ENCODE peak calls at places on chromosomes 16 and 17, in four cellular contexts. M is GM23338, B is ovary, R is stomach. Q is an unnamed sample. For H3K4me1, the result is how much of the 10 kb centered on the place peaks cover.

GRCh38 chr16:14529010-14529669 is 100.9 kb downstream of the PARN start:
- DNase-seq in M (peak), R (peak), B (peak), Q (peak)

GRCh38 chr16:67227567-67227921 is 614 bp downstream of the TMEM208 start:
- DNase-seq in R (no peak), B (no peak), M (no peak), Q (no peak)

GRCh38 chr17:75795820-75796607 is 11.4 kb downstream of the UNK start:
- DNase-seq in R (no peak), M (no peak), B (no peak), Q (no peak)

GRCh38 chr17:81990836-81991683 is 13.6 kb downstream of the ASPSCR1 start:
- DNase-seq in B (no peak), M (no peak), R (no peak), Q (peak)

GRCh38 chr17:42075789-42076188 is 22.5 kb downstream of the ZNF385C start:
- DNase-seq in B (no peak), M (no peak), R (no peak), Q (no peak)

GRCh38 chr17:29292071-29292991 is 1.6 kb downstream of the NUFIP2 start:
- DNase-seq in R (peak), B (peak), M (peak), Q (peak)

GRCh38 chr16:46974352-46974751 is 878 bp upstream of the DNAJA2 start:
- DNase-seq in B (no peak), M (peak), R (no peak), Q (no peak)

GRCh38 chr16:30382398-30383015 is at the start of gene SEPTIN1:
- DNase-seq in B (no peak), R (no peak), M (no peak), Q (no peak)

GRCh38 chr16:14669776-14670175 is 24.3 kb downstream of the PLA2G10 start:
- DNase-seq in B (peak), M (peak), R (peak), Q (peak)

GRCh38 chr17:78170692-78171590 is 2.6 kb downstream of the SYNGR2 start:
- DNase-seq in R (no peak), M (no peak), B (no peak), Q (no peak)

GRCh38 chr16:28308794-28309535 is 16.6 kb downstream of the SBK1 start:
- DNase-seq in M (no peak), B (no peak), R (no peak), Q (no peak)

GRCh38 chr17:7107012-7107754 is 7.4 kb downstream of the ASGR2 start:
- DNase-seq in B (no peak), R (no peak), M (no peak), Q (no peak)

GRCh38 chr16:48365030-48365600 is 20.1 kb downstream of the SIAH1 start:
- DNase-seq in B (no peak), R (no peak), M (no peak), Q (no peak)

GRCh38 chr17:79109584-79109983 is 35.0 kb downstream of the ENGASE start:
- DNase-seq in B (no peak), R (no peak), M (peak), Q (no peak)

GRCh38 chr17:76641501-76641900 is 2.1 kb downstream of the ST6GALNAC1 start:
- DNase-seq in M (peak), R (no peak), B (no peak), Q (no peak)

GRCh38 chr17:78313735-78314648 is 45.9 kb downstream of the SOCS3 start:
- DNase-seq in B (peak), R (peak), M (peak), Q (peak)

GRCh38 chr17:39946551-39947330 is 16.1 kb upstream of the GSDMA start:
- DNase-seq in R (no peak), M (no peak), B (no peak), Q (no peak)

GRCh38 chr17:19833914-19834313 is 33.8 kb downstream of the ULK2 start:
- DNase-seq in R (no peak), B (no peak), M (no peak), Q (no peak)

GRCh38 chr17:83006515-83007455 is 72.6 kb upstream of the METRNL start:
- DNase-seq in R (no peak), M (no peak), B (no peak), Q (no peak)

GRCh38 chr17:60887607-60888028 is 210.0 kb downstream of the BCAS3 start:
- DNase-seq in M (no peak), B (no peak), R (no peak), Q (no peak)

GRCh38 chr16:69393898-69394849 is 8.4 kb upstream of the TERF2 start:
- DNase-seq in B (no peak), M (no peak), R (no peak), Q (no peak)

GRCh38 chr16:31216552-31217530 is at the start of gene PYDC1:
- DNase-seq in M (peak), R (no peak), B (no peak), Q (no peak)

GRCh38 chr17:48162946-48163506 is 55.5 kb downstream of the SNX11 start:
- DNase-seq in M (no peak), R (peak), B (no peak), Q (peak)

GRCh38 chr17:57121308-57122042 is 36.4 kb downstream of the AKAP1 start:
- DNase-seq in R (peak), B (peak), M (peak), Q (peak)

GRCh38 chr17:82932146-82933005 is 92.6 kb upstream of the ZNF750 start:
- DNase-seq in B (no peak), M (no peak), R (peak), Q (no peak)

GRCh38 chr16:75282811-75283281 is 31.4 kb upstream of the BCAR1 start:
- DNase-seq in B (no peak), M (peak), R (no peak), Q (no peak)

GRCh38 chr17:40846515-40847155 is 20.4 kb downstream of the KRT12 start:
- DNase-seq in R (no peak), B (no peak), M (no peak), Q (no peak)

GRCh38 chr17:49224198-49224996 is 6.2 kb downstream of the PHOSPHO1 start:
- DNase-seq in M (peak), B (no peak), R (peak), Q (peak)

GRCh38 chr17:49223517-49224197 is 6.9 kb downstream of the PHOSPHO1 start:
- DNase-seq in R (peak), B (peak), M (peak), Q (peak)

GRCh38 chr17:49225554-49226236 is 4.9 kb downstream of the PHOSPHO1 start:
- DNase-seq in R (no peak), B (no peak), M (no peak), Q (no peak)

GRCh38 chr17:49223168-49223516 is 7.4 kb downstream of the PHOSPHO1 start:
- DNase-seq in R (no peak), M (no peak), B (no peak), Q (no peak)

GRCh38 chr17:49224997-49225337 is 5.6 kb downstream of the PHOSPHO1 start:
- DNase-seq in R (no peak), B (no peak), M (no peak), Q (no peak)
- H3K4me3 ChIP-seq in R (no peak), B (no peak), M (peak), Q (no peak)

GRCh38 chr17:18245038-18245776 is 13.3 kb downstream of the FLII start:
- DNase-seq in B (no peak), R (no peak), M (no peak), Q (no peak)
- H3K4me1 ChIP-seq in B (under half), R (under half), M (under half), Q (under half)

DNA sequence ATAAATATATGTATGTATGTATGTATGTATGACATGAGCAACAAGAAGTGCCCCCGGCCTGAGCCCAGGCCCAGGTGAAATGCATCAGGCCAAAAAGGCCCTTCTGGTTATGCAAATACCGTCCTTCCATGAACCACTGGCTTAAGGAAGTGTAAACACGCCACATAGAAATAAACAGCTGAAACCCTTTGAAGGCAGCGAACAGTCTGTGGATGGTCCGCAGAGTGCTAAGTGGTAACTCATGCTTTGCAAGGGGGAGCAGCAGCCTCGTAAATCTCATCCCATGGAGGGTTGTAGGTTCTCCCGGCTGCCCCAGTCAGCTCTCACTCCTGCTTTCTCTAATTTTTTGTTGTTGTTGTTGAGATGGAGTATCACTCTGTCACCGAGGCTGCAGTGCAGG is 36.7 kb downstream of the COTL1 start:
- DNase-seq in R (no peak), M (no peak), B (no peak), Q (no peak)
- H3K27ac ChIP-seq in R (no peak), M (no peak), B (no peak), Q (no peak)

GRCh38 chr16:11494029-11494428 is 92.7 kb downstream of the LITAF start:
- DNase-seq in B (no peak), R (no peak), M (no peak), Q (no peak)
- H3K4me3 ChIP-seq in B (no peak), R (no peak), M (no peak), Q (no peak)

DNA sequence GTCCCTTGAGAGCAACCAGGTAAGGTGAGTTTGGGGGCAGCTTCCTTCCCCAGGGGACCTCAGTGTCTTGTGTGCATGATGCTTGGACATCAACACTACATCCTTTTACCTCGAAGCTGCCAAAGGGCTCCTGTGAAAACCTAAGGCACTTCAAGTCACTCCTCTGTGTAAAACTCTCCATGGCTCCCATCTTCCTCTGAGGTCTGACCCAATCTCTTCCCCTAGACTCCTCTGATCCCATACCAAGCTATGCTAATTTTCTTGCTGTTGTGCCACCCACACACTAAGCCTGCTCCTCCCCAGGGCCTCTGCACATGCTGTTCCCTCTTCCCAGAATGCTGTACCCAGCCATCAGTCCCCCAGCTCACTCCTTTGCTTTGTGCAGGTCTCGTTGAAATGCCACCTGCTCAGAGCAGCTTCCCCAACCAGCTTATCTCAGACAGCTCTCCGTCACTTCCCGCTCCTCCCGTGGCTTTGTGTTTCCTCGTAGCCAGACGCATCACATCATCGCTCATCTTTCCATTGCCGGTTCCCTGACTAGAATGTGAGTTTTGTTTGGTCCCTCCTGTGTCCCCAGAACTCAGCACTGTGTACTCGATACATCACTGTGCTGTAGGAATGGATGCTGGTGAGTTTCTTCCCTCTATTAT is 78.4 kb downstream of the CNGB1 start:
- DNase-seq in B (no peak), R (peak), M (no peak), Q (no peak)
- H3K4me1 ChIP-seq in B (under half), R (half or more), M (under half), Q (under half)

GRCh38 chr16:50203681-50204080 is 50.6 kb downstream of the TENT4B start:
- DNase-seq in R (no peak), M (no peak), B (no peak), Q (no peak)

GRCh38 chr16:50207652-50208051 is 54.5 kb downstream of the TENT4B start:
- DNase-seq in B (no peak), M (no peak), R (no peak), Q (no peak)

GRCh38 chr16:50202926-50203624 is 50.0 kb downstream of the TENT4B start:
- DNase-seq in R (no peak), M (no peak), B (peak), Q (no peak)

GRCh38 chr16:50201784-50202183 is 48.7 kb downstream of the TENT4B start:
- DNase-seq in R (no peak), M (no peak), B (no peak), Q (no peak)

GRCh38 chr16:50204426-50205108 is 51.5 kb downstream of the TENT4B start:
- DNase-seq in M (no peak), R (no peak), B (no peak), Q (no peak)
- H3K27ac ChIP-seq in M (no peak), R (peak), B (peak), Q (peak)

GRCh38 chr17:58320570-58321323 is 7.8 kb downstream of the TSPOAP1 start:
- DNase-seq in B (no peak), R (no peak), M (no peak), Q (no peak)

GRCh38 chr17:58318065-58318481 is 10.5 kb downstream of the TSPOAP1 start:
- DNase-seq in B (peak), R (no peak), M (no peak), Q (no peak)

GRCh38 chr17:58318627-58319180 is 9.9 kb downstream of the TSPOAP1 start:
- DNase-seq in B (no peak), R (no peak), M (no peak), Q (no peak)

GRCh38 chr17:58320163-58320558 is 8.4 kb downstream of the TSPOAP1 start:
- DNase-seq in B (no peak), M (no peak), R (no peak), Q (no peak)

GRCh38 chr17:58319181-58320162 is 9.1 kb downstream of the TSPOAP1 start:
- DNase-seq in M (no peak), B (no peak), R (no peak), Q (peak)
- H3K4me3 ChIP-seq in M (no peak), B (no peak), R (no peak), Q (no peak)

GRCh38 chr17:67693811-67694210 is 23.9 kb upstream of the NOL11 start:
- DNase-seq in B (no peak), M (no peak), R (no peak), Q (no peak)

GRCh38 chr17:67696853-67697505 is 20.8 kb upstream of the NOL11 start:
- DNase-seq in R (no peak), B (no peak), M (no peak), Q (no peak)

GRCh38 chr17:67700037-67700436 is 17.7 kb upstream of the NOL11 start:
- DNase-seq in B (no peak), M (no peak), R (no peak), Q (no peak)

GRCh38 chr17:67700720-67701119 is 17.0 kb upstream of the NOL11 start:
- DNase-seq in B (no peak), R (no peak), M (no peak), Q (no peak)

DNA sequence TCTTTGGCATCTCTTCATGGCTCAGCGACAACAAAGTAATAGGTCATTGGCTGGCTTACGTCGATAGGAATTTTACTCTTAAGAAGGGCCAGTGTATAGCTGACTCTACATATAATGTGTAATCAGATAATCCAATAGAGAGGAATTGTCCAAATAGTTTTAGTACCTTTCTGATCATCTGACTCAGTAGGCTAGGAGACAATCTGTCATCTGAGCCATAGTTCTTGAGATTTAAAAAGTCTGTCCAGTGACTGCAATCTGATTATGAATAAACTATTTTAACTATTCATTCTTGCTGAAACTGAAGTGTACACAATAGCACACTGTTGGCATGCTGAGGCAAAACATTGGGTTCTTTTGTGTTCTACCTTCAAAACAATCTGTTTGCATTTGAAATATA is 21.4 kb upstream of the NOL11 start:
- DNase-seq in M (no peak), R (no peak), B (no peak), Q (no peak)
- H3K4me1 ChIP-seq in M (under half), R (under half), B (under half), Q (under half)

GRCh38 chr16:79599256-79599836 is 1.2 kb downstream of the MAF start:
- DNase-seq in R (no peak), M (peak), B (peak), Q (peak)
- H3K27ac ChIP-seq in R (peak), M (no peak), B (peak), Q (peak)

Q was measured in body of pancreas.